ENCODE peak calls at places on chromosomes 16 and 17, in ten cellular contexts. E, V, D, X, Z, Q, J, K, F and P are unnamed samples.
A peak's percentile ranks its signal among the peaks of the same experiment; 100 is the strongest.

GRCh38 chr17:61476476-61477203 is 24.4 kb downstream of the TBX4 start:
- DNase-seq in E (no peak), V (no peak), D (no peak), X (no peak), Z (no peak), Q (no peak), J (no peak), K (no peak), F (peak; percentile 64), P (peak; percentile 31)

GRCh38 chr16:46899443-46900143 is 15.4 kb downstream of the GPT2 start:
- DNase-seq in E (peak; percentile 27), V (no peak), D (no peak), X (no peak), Z (no peak), Q (no peak), J (no peak), K (no peak), F (no peak), P (no peak)

GRCh38 chr16:23679274-23679985 is 741 bp downstream of the PLK1 start:
- DNase-seq in E (peak; percentile 59), V (peak; percentile 39), D (peak; percentile 48), X (no peak), Z (no peak), Q (no peak), J (no peak), K (no peak), F (no peak), P (no peak)

GRCh38 chr17:18981642-18982424 is 22.7 kb downstream of the FAM83G start:
- DNase-seq in E (peak; percentile 75), V (no peak), D (peak; percentile 90), X (no peak), Z (no peak), Q (no peak), J (no peak), K (peak; percentile 54), F (no peak), P (no peak)

GRCh38 chr17:39027037-39027436 is 59.8 kb upstream of the FBXO47 start:
- DNase-seq in E (no peak), V (peak; percentile 58), D (peak; percentile 32), X (no peak), Z (no peak), Q (no peak), J (peak; percentile 69), K (peak; percentile 36), F (peak; percentile 90), P (peak; percentile 18)

GRCh38 chr17:65278050-65278819 is 141.1 kb downstream of the RGS9 start:
- DNase-seq in E (peak; percentile 69), V (peak; percentile 78), D (peak; percentile 87), X (no peak), Z (no peak), Q (no peak), J (no peak), K (peak; percentile 44), F (no peak), P (peak; percentile 15)

GRCh38 chr16:79810449-79811189 is 210.1 kb upstream of the MAF start:
- DNase-seq in E (no peak), V (no peak), D (no peak), X (no peak), Z (no peak), Q (no peak), J (no peak), K (no peak), F (no peak), P (no peak)

GRCh38 chr16:50859628-50860360 is 117.9 kb downstream of the CYLD start:
- DNase-seq in E (no peak), V (no peak), D (no peak), X (no peak), Z (no peak), Q (no peak), J (no peak), K (no peak), F (no peak), P (no peak)

GRCh38 chr17:65051922-65052321 is 4.6 kb downstream of the GNA13 start:
- DNase-seq in E (no peak), V (no peak), D (no peak), X (no peak), Z (no peak), Q (no peak), J (no peak), K (no peak), F (no peak), P (no peak)

GRCh38 chr17:1252203-1252608 is 18.0 kb upstream of the BHLHA9 start:
- DNase-seq in E (no peak), V (no peak), D (no peak), X (no peak), Z (no peak), Q (no peak), J (no peak), K (no peak), F (no peak), P (no peak)

GRCh38 chr16:67030221-67030962 is 1.4 kb downstream of the CBFB start:
- DNase-seq in E (no peak), V (no peak), D (no peak), X (no peak), Z (no peak), Q (no peak), J (no peak), K (no peak), F (peak; percentile 25), P (no peak)

GRCh38 chr17:43952351-43952723 is 1.4 kb downstream of the PYY start:
- DNase-seq in E (no peak), V (peak; percentile 52), D (peak; percentile 49), X (no peak), Z (no peak), Q (no peak), J (no peak), K (no peak), F (no peak), P (no peak)

GRCh38 chr17:53619025-53619424 is 203.7 kb upstream of the KIF2B start:
- DNase-seq in E (no peak), V (no peak), D (no peak), X (no peak), Z (no peak), Q (no peak), J (no peak), K (no peak), F (no peak), P (no peak)

GRCh38 chr17:62987136-62987535 is 21.1 kb downstream of the TANC2 start:
- DNase-seq in E (no peak), V (peak; percentile 6), D (no peak), X (no peak), Z (no peak), Q (no peak), J (no peak), K (no peak), F (no peak), P (no peak)

GRCh38 chr17:6681671-6682070 is 30.1 kb downstream of the C17orf100 start:
- DNase-seq in E (no peak), V (no peak), D (no peak), X (no peak), Z (no peak), Q (no peak), J (no peak), K (no peak), F (no peak), P (no peak)

GRCh38 chr17:45942284-45942683 is 47.9 kb downstream of the MAPT start:
- DNase-seq in E (no peak), V (no peak), D (peak; percentile 54), X (no peak), Z (no peak), Q (no peak), J (peak; percentile 62), K (peak; percentile 41), F (peak; percentile 82), P (no peak)

GRCh38 chr17:58176200-58176599 is 9.4 kb downstream of the OR4D2 start:
- DNase-seq in E (peak; percentile 28), V (peak; percentile 24), D (no peak), X (no peak), Z (no peak), Q (no peak), J (no peak), K (no peak), F (no peak), P (no peak)

GRCh38 chr16:20598832-20599469 is 22.8 kb upstream of the ACSM2B start:
- DNase-seq in E (no peak), V (no peak), D (no peak), X (no peak), Z (no peak), Q (no peak), J (no peak), K (no peak), F (no peak), P (no peak)

GRCh38 chr17:38800237-38800760 is 943 bp upstream of the PIP4K2B start:
- DNase-seq in E (no peak), V (no peak), D (no peak), X (no peak), Z (no peak), Q (no peak), J (no peak), K (no peak), F (no peak), P (no peak)

GRCh38 chr16:3363793-3364192 is 8.1 kb downstream of the OR2C1 start:
- DNase-seq in E (no peak), V (no peak), D (no peak), X (no peak), Z (no peak), Q (no peak), J (no peak), K (no peak), F (no peak), P (no peak)

GRCh38 chr17:82110298-82110697 is 12.3 kb upstream of the FASN start:
- DNase-seq in E (no peak), V (no peak), D (no peak), X (no peak), Z (no peak), Q (no peak), J (no peak), K (peak; percentile 88), F (no peak), P (no peak)

GRCh38 chr16:29107299-29107698 is 122.4 kb downstream of the LAT start:
- DNase-seq in E (no peak), V (no peak), D (no peak), X (no peak), Z (no peak), Q (no peak), J (no peak), K (no peak), F (no peak), P (no peak)

GRCh38 chr16:67718668-67719047 is 458 bp downstream of the GFOD2 start:
- DNase-seq in E (peak; percentile 10), V (no peak), D (peak; percentile 31), X (no peak), Z (no peak), Q (no peak), J (no peak), K (no peak), F (no peak), P (peak; percentile 25)

GRCh38 chr17:51060396-51060795 is 60.3 kb downstream of the SPAG9 start:
- DNase-seq in E (no peak), V (no peak), D (no peak), X (no peak), Z (no peak), Q (no peak), J (no peak), K (no peak), F (no peak), P (no peak)

GRCh38 chr17:60463157-60463820 is 41.0 kb downstream of the CHCT1 start:
- DNase-seq in E (no peak), V (no peak), D (no peak), X (no peak), Z (no peak), Q (no peak), J (no peak), K (no peak), F (no peak), P (no peak)

GRCh38 chr17:8687732-8688131 is 56.9 kb downstream of the CCDC42 start:
- DNase-seq in E (no peak), V (no peak), D (no peak), X (no peak), Z (no peak), Q (no peak), J (no peak), K (no peak), F (no peak), P (no peak)

GRCh38 chr17:5488752-5489151 is 2.4 kb downstream of the MIS12 start:
- DNase-seq in E (no peak), V (no peak), D (no peak), X (no peak), Z (no peak), Q (no peak), J (peak; percentile 34), K (peak; percentile 46), F (no peak), P (no peak)

GRCh38 chr16:11560701-11561439 is 25.8 kb downstream of the LITAF start:
- DNase-seq in E (peak; percentile 38), V (peak; percentile 50), D (no peak), X (peak; percentile 45), Z (peak; percentile 55), Q (no peak), J (peak; percentile 56), K (no peak), F (peak; percentile 79), P (peak; percentile 62)